ENCODE peak calls at places on chromosomes 12 and 14, in six cellular contexts. P is HFF-Myc, Y is GM10248, D is RCC 7860, S is A549, V is DMS153. L is an unnamed sample.

GRCh38 chr14:51448831-51449665 is 202.7 kb upstream of the FRMD6 start:
- DNase-seq in V (no peak), Y (no peak), S (no peak), D (peak; percentile 77), P (peak; percentile 80), L (no peak)

GRCh38 chr12:82057770-82058169 is 298.6 kb upstream of the PPFIA2 start:
- DNase-seq in S (no peak), P (no peak), D (peak; percentile 58), Y (no peak), V (no peak), L (no peak)

GRCh38 chr14:98847520-98848468 is 424.2 kb downstream of the BCL11B start:
- DNase-seq in D (no peak), P (no peak), Y (no peak), V (no peak), S (no peak), L (no peak)

GRCh38 chr14:75497191-75497590 is 25.1 kb upstream of the BATF start:
- DNase-seq in Y (peak; percentile 65), P (no peak), D (no peak), S (no peak), V (no peak), L (peak; percentile 62)

GRCh38 chr12:79326225-79326624 is 364.5 kb downstream of the PAWR start:
- DNase-seq in Y (no peak), D (no peak), V (no peak), P (no peak), S (no peak), L (no peak)

GRCh38 chr12:53232641-53233538 is 881 bp upstream of the RARG start:
- DNase-seq in Y (peak; percentile 54), P (no peak), V (no peak), S (peak; percentile 47), D (no peak), L (peak; percentile 67)

GRCh38 chr12:117854339-117855012 is 114.3 kb downstream of the KSR2 start:
- DNase-seq in S (peak; percentile 84), V (peak; percentile 9), P (peak; percentile 31), D (no peak), Y (peak; percentile 55), L (peak; percentile 67)

GRCh38 chr12:2745655-2746054 is 49.1 kb upstream of the FKBP4 start:
- DNase-seq in P (no peak), V (no peak), D (no peak), Y (no peak), S (no peak), L (no peak)

GRCh38 chr12:2854669-2855453 is 2.0 kb downstream of the TEX52 start:
- DNase-seq in V (no peak), S (no peak), P (no peak), Y (no peak), D (no peak), L (no peak)

GRCh38 chr12:4220489-4220888 is 53.1 kb upstream of the CCND2 start:
- DNase-seq in Y (no peak), P (no peak), D (no peak), V (no peak), S (no peak), L (no peak)

GRCh38 chr12:76284816-76285750 is 63.1 kb downstream of the BBS10 start:
- DNase-seq in P (no peak), D (no peak), Y (no peak), S (peak; percentile 19), V (no peak), L (no peak)

GRCh38 chr14:81618695-81619094 is 85.0 kb upstream of the SEL1L start:
- DNase-seq in S (no peak), V (no peak), D (no peak), P (no peak), Y (no peak), L (no peak)

GRCh38 chr12:125540580-125541204 is 475.5 kb downstream of the AACS start:
- DNase-seq in Y (no peak), V (no peak), P (no peak), S (no peak), D (no peak), L (no peak)

GRCh38 chr14:74979442-74980397 is 23.0 kb upstream of the EIF2B2 start:
- DNase-seq in V (no peak), S (no peak), P (no peak), D (no peak), Y (no peak), L (peak; percentile 24)

GRCh38 chr12:103673891-103674375 is 86.9 kb downstream of the STAB2 start:
- DNase-seq in V (no peak), P (no peak), D (no peak), S (no peak), Y (no peak), L (no peak)

GRCh38 chr12:6335451-6336078 is 6.3 kb downstream of the TNFRSF1A start:
- DNase-seq in P (peak; percentile 72), V (peak; percentile 55), Y (peak; percentile 92), D (peak; percentile 81), S (peak; percentile 88), L (peak; percentile 92)

GRCh38 chr14:83798421-83798820 is 1731.5 kb upstream of the FLRT2 start:
- DNase-seq in P (no peak), S (no peak), V (no peak), D (no peak), Y (no peak), L (no peak)

GRCh38 chr14:59630281-59630963 is 53.8 kb upstream of the CCDC175 start:
- DNase-seq in S (no peak), P (no peak), V (peak; percentile 45), D (no peak), Y (no peak), L (peak; percentile 11)

L was measured in GM13976.